ENCODE peak calls at places on chromosomes 12 and 14, in five cellular contexts. X is heart right ventricle, H is left ventricle myocardium inferior, P is fibroblast of the aortic adventitia, C is stomach. L is an unnamed sample.

GRCh38 chr12:116861331-116861730 is 19.9 kb downstream of the HRK start:
- DNase-seq in X (peak), H (peak), P (peak), C (no peak), L (peak)

GRCh38 chr14:62138593-62138992 is 376.4 kb downstream of the SNAPC1 start:
- DNase-seq in X (no peak), H (no peak), P (no peak), C (no peak), L (peak)

GRCh38 chr12:79451988-79452387 is 238.8 kb downstream of the PAWR start:
- DNase-seq in X (peak), H (peak), P (peak), C (peak), L (peak)

GRCh38 chr12:32108829-32109228 is 2.2 kb downstream of the BICD1 start:
- DNase-seq in X (no peak), H (no peak), P (no peak), C (no peak), L (no peak)

GRCh38 chr14:52590318-52590717 is 37.7 kb downstream of the GPR137C start:
- DNase-seq in X (no peak), H (no peak), P (no peak), C (no peak), L (no peak)

GRCh38 chr12:28135801-28136439 is 54.3 kb upstream of the CCDC91 start:
- DNase-seq in X (no peak), H (no peak), P (no peak), C (no peak), L (no peak)

GRCh38 chr12:100265732-100266131 is 1.1 kb downstream of the DEPDC4 start:
- DNase-seq in X (no peak), H (no peak), P (no peak), C (no peak), L (no peak)

GRCh38 chr12:125509195-125509594 is 444.0 kb downstream of the AACS start:
- DNase-seq in X (no peak), H (no peak), P (no peak), C (no peak), L (no peak)

GRCh38 chr14:50542941-50543418 is 10.6 kb upstream of the MAP4K5 start:
- DNase-seq in X (no peak), H (no peak), P (peak), C (peak), L (peak)

GRCh38 chr12:40216516-40217288 is 8.1 kb upstream of the LRRK2 start:
- DNase-seq in X (no peak), H (no peak), P (no peak), C (no peak), L (no peak)

GRCh38 chr12:48197549-48197966 is 5.5 kb downstream of the OR10AD1 start:
- DNase-seq in X (no peak), H (no peak), P (peak), C (no peak), L (peak)

GRCh38 chr12:92649511-92650227 is 53.1 kb upstream of the PLEKHG7 start:
- DNase-seq in X (no peak), H (no peak), P (peak), C (peak), L (peak)

GRCh38 chr14:91164676-91165075 is 50.8 kb downstream of the DGLUCY start:
- DNase-seq in X (peak), H (peak), P (no peak), C (peak), L (no peak)

GRCh38 chr14:81256289-81256960 is 35.7 kb upstream of the GTF2A1 start:
- DNase-seq in X (no peak), H (no peak), P (no peak), C (no peak), L (no peak)

GRCh38 chr14:52227559-52228222 is 39.8 kb upstream of the PTGDR start:
- DNase-seq in X (no peak), H (no peak), P (no peak), C (no peak), L (no peak)

GRCh38 chr12:52418576-52419110 is 12.5 kb upstream of the KRT82 start:
- DNase-seq in X (no peak), H (no peak), P (no peak), C (no peak), L (no peak)

GRCh38 chr12:40745386-40745785 is 53.1 kb downstream of the CNTN1 start:
- DNase-seq in X (no peak), H (no peak), P (no peak), C (no peak), L (no peak)

GRCh38 chr12:25924535-25925001 is 33.9 kb upstream of the RASSF8 start:
- DNase-seq in X (no peak), H (no peak), P (no peak), C (no peak), L (no peak)

GRCh38 chr12:114949081-114949480 is 265.1 kb upstream of the TBX3 start:
- DNase-seq in X (no peak), H (no peak), P (no peak), C (no peak), L (no peak)

GRCh38 chr14:89740241-89740640 is 214.3 kb downstream of the EFCAB11 start:
- DNase-seq in X (no peak), H (no peak), P (no peak), C (no peak), L (no peak)

GRCh38 chr12:27542628-27543027 is 18.6 kb downstream of the PPFIBP1 start:
- DNase-seq in X (no peak), H (no peak), P (peak), C (no peak), L (peak)

GRCh38 chr14:60631842-60632241 is 17.4 kb downstream of the SIX1 start:
- DNase-seq in X (no peak), H (no peak), P (no peak), C (no peak), L (no peak)

GRCh38 chr12:120630139-120630895 is 10.1 kb upstream of the CABP1 start:
- DNase-seq in X (no peak), H (no peak), P (no peak), C (no peak), L (no peak)

GRCh38 chr12:124309231-124309630 is 14.3 kb downstream of the RFLNA start:
- DNase-seq in X (no peak), H (no peak), P (no peak), C (no peak), L (no peak)

GRCh38 chr12:115163710-115164109 is 479.7 kb upstream of the TBX3 start:
- DNase-seq in X (no peak), H (no peak), P (no peak), C (no peak), L (no peak)

GRCh38 chr12:27367078-27367477 is 34.4 kb downstream of the BMAL2 start:
- DNase-seq in X (no peak), H (no peak), P (peak), C (no peak), L (no peak)

GRCh38 chr12:50620050-50620974 is 115.5 kb downstream of the DIP2B start:
- DNase-seq in X (no peak), H (no peak), P (peak), C (no peak), L (peak)
- TF ChIP-seq CTCF in X (no peak), H (no peak), P (peak), C (no peak), L (no peak)

DNA sequence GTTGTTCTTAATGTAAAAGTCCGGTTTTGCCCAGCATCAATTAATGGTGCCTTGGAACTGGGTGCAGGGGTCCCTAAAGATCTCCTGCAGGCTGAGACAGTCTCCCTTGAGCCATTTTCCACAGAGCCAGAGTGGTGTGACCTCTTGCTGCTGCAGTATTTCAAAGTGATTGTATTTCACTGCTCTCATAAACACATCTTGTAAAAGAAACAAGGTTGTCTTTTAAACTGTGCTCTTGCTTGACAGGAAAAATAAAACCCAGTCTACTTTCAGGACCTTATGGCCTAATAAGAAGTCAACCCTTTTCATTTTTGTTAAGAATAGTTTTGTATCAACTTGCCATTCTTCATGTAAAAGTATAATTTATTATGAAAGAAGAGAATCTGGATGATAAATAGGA is 44.7 kb downstream of the TMEM117 start:
- DNase-seq in X (no peak), H (no peak), P (no peak), C (no peak), L (no peak)
- H3K4me3 ChIP-seq in X (no peak), H (no peak), P (no peak), C (no peak), L (no peak)

GRCh38 chr14:28344381-28344780 is 422.2 kb upstream of the FOXG1 start:
- DNase-seq in X (no peak), H (no peak), P (peak), C (no peak), L (peak)

DNA sequence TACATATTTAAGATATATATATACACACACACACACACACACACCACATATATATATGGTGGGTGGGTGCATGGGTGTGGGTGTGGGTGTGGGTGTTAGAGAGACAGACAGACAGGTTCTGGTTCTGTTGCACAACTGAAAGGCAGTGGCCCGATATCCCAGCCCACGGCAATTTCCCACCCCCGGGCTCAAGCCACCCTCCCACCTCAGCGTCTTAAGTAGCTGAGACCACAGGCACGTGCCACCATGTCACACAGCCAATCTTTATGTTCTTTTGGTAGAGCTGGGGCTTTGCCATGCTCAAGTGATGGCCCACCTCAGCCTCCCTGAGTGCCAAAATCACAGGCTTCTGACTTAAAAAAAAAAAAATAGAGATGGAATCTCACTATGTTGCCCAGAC is 417.8 kb upstream of the FOXG1 start:
- DNase-seq in X (no peak), H (no peak), P (no peak), C (no peak), L (no peak)
- TF ChIP-seq CTCF in X (no peak), H (no peak), P (no peak), C (no peak), L (no peak)

GRCh38 chr14:57031474-57031873 is 221.2 kb upstream of the OTX2 start:
- DNase-seq in X (no peak), H (no peak), P (no peak), C (no peak), L (no peak)

GRCh38 chr14:57025456-57025855 is 215.2 kb upstream of the OTX2 start:
- DNase-seq in X (no peak), H (no peak), P (no peak), C (no peak), L (no peak)

DNA sequence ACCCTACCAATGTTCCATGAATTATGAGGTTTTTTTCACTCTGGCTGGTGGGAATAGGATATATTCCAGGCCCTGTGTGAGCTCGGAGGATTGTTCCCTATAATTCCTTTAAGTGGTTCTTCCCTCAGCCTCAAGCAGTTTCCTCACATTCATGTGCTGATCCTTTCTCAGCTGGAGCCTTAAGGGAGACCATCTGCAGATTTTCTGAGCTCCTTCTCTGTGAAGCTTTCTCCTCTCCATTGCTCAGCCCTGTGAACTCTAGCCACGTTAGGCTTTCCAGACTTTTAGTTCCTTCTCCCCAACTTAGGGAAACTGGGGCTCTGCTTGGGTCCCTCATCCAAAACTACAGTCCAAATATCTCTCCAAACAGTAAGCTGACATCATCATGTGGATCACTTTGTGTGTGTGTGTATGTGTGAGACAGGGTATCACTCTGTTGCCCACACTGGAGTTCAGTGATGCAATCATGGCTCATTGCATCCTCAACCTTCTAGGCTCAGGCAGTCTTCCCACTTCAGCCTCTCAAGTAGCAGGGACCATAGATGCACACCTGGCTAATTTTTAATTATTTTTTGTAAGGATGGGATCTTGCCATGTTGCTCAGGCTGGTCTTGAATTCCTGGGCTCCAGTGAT is 219.5 kb upstream of the OTX2 start:
- DNase-seq in X (no peak), H (no peak), P (no peak), C (no peak), L (no peak)
- H3K4me3 ChIP-seq in X (no peak), H (no peak), P (no peak), C (no peak), L (no peak)

DNA sequence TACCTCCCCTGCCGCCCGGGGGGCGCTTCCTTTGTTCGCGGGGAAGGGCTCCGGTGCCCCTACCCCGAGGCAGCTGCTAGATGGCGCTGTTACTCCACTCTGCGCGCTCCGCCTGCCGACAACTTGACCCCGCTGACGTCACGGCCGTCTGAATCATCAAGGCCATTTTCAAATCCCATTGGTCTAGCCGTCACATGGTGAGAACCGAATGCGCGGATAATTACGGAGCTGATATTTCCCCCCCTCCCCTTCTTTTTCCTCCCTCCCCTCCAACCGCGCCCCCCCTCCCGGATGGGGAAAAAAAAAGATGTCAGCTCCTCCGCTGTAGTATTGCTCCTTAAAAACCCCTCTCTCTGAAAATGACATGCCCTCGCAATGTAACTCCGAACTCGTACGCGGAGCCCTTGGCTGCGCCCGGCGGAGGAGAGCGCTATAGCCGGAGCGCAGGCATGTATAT is at the start of gene HOXC10:
- DNase-seq in X (peak), H (peak), P (peak), C (peak), L (peak)
- TF ChIP-seq CTCF in X (peak), H (peak), P (peak), C (no peak), L (peak)

GRCh38 chr12:46217686-46218508 is 50.9 kb downstream of the SLC38A1 start:
- DNase-seq in X (no peak), H (no peak), P (no peak), C (peak), L (no peak)
- H3K4me3 ChIP-seq in X (no peak), H (no peak), P (no peak), C (no peak), L (no peak)

GRCh38 chr12:12376636-12377448 is 20.0 kb downstream of the BORCS5 start:
- DNase-seq in X (no peak), H (no peak), P (peak), C (no peak), L (peak)
- TF ChIP-seq CTCF in X (peak), H (peak), P (peak), C (no peak), L (peak)

GRCh38 chr12:118608770-118609344 is 232.5 kb downstream of the SUDS3 start:
- DNase-seq in X (no peak), H (no peak), P (no peak), C (no peak), L (no peak)

GRCh38 chr12:118607831-118608230 is 231.5 kb downstream of the SUDS3 start:
- DNase-seq in X (no peak), H (no peak), P (no peak), C (no peak), L (no peak)

GRCh38 chr12:118611295-118611694 is 234.9 kb downstream of the SUDS3 start:
- DNase-seq in X (no peak), H (no peak), P (no peak), C (peak), L (no peak)

GRCh38 chr12:118606690-118607089 is 230.3 kb downstream of the SUDS3 start:
- DNase-seq in X (no peak), H (no peak), P (no peak), C (no peak), L (no peak)

DNA sequence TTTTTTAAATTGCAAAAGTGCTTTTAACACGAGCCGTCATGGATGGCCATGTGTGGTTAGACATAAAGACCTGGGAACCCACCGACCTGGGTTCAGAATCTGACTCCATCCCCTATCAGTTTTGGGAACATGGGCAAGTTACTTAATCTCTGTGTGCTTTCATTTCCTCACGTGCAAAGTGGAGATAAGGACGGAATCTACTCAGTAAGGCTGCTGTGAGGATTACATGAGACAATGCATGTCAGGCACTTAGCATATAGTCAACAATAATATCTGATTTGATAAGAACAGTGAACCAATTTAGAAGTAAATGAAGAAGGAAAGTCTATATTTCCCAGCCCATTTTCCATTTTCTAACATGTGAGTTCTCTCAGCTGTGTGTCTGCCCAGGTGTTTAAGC is 235.4 kb downstream of the SUDS3 start:
- DNase-seq in X (no peak), H (no peak), P (no peak), C (no peak), L (no peak)
- H3K4me3 ChIP-seq in X (no peak), H (no peak), P (no peak), C (no peak), L (no peak)

L was measured in cardiac fibroblast.